ENCODE peak calls at places on chromosomes 1 and 21, in five cellular contexts. One of them, this sample, is unnamed.

GRCh38 chr21:42840411-42841155 is 38.8 kb downstream of the WDR4 start:
- DNase-seq in BJ: no peak
- DNase-seq in ovary: no peak
- DNase-seq in brain microvascular endothelial cell: no peak
- DNase-seq in body of pancreas: no peak
- DNase-seq in this sample: no peak

GRCh38 chr21:42473495-42474042 is 22.5 kb downstream of the RSPH1 start:
- DNase-seq in BJ: no peak
- DNase-seq in ovary: no peak
- DNase-seq in brain microvascular endothelial cell: no peak
- DNase-seq in body of pancreas: no peak
- DNase-seq in this sample: no peak

GRCh38 chr21:45277101-45278045 is 10.3 kb downstream of the POFUT2 start:
- DNase-seq in BJ: no peak
- DNase-seq in ovary: peak; percentile 26
- DNase-seq in brain microvascular endothelial cell: no peak
- DNase-seq in body of pancreas: no peak
- DNase-seq in this sample: peak; percentile 64

GRCh38 chr1:246284021-246284420 is 223.1 kb downstream of the SMYD3 start:
- DNase-seq in BJ: peak; percentile 37
- DNase-seq in ovary: no peak
- DNase-seq in brain microvascular endothelial cell: no peak
- DNase-seq in body of pancreas: no peak
- DNase-seq in this sample: no peak

GRCh38 chr1:75600781-75601180 is 10.1 kb downstream of the SLC44A5 start:
- DNase-seq in BJ: no peak
- DNase-seq in ovary: no peak
- DNase-seq in brain microvascular endothelial cell: no peak
- DNase-seq in body of pancreas: no peak
- DNase-seq in this sample: no peak

GRCh38 chr1:43435146-43436145 is 18.3 kb downstream of the HYI start:
- DNase-seq in BJ: peak; percentile 62
- DNase-seq in ovary: peak; percentile 55
- DNase-seq in brain microvascular endothelial cell: peak; percentile 19
- DNase-seq in body of pancreas: no peak
- DNase-seq in this sample: peak; percentile 82

GRCh38 chr1:208009303-208009702 is 98.4 kb upstream of the CD34 start:
- DNase-seq in BJ: no peak
- DNase-seq in ovary: no peak
- DNase-seq in brain microvascular endothelial cell: no peak
- DNase-seq in body of pancreas: no peak
- DNase-seq in this sample: no peak

GRCh38 chr1:206714331-206715058 is 29.8 kb downstream of the MAPKAPK2 start:
- DNase-seq in BJ: peak; percentile 69
- DNase-seq in ovary: no peak
- DNase-seq in brain microvascular endothelial cell: no peak
- DNase-seq in body of pancreas: peak; percentile 70
- DNase-seq in this sample: peak; percentile 86

GRCh38 chr1:29682171-29682917 is 446.0 kb downstream of the PTPRU start:
- DNase-seq in BJ: no peak
- DNase-seq in ovary: no peak
- DNase-seq in brain microvascular endothelial cell: no peak
- DNase-seq in body of pancreas: no peak
- DNase-seq in this sample: no peak

GRCh38 chr1:243397613-243398321 is 141.9 kb downstream of the SDCCAG8 start:
- DNase-seq in BJ: no peak
- DNase-seq in ovary: no peak
- DNase-seq in brain microvascular endothelial cell: no peak
- DNase-seq in body of pancreas: no peak
- DNase-seq in this sample: no peak

GRCh38 chr1:156276966-156277381 is 5.7 kb downstream of the SMG5 start:
- DNase-seq in BJ: no peak
- DNase-seq in ovary: no peak
- DNase-seq in brain microvascular endothelial cell: no peak
- DNase-seq in body of pancreas: no peak
- DNase-seq in this sample: no peak

GRCh38 chr1:89938171-89939055 is 56.5 kb upstream of the ZNF326 start:
- DNase-seq in BJ: no peak
- DNase-seq in ovary: no peak
- DNase-seq in brain microvascular endothelial cell: no peak
- DNase-seq in body of pancreas: no peak
- DNase-seq in this sample: no peak

GRCh38 chr21:20627594-20627993 is 370.6 kb upstream of the NCAM2 start:
- DNase-seq in BJ: no peak
- DNase-seq in ovary: no peak
- DNase-seq in brain microvascular endothelial cell: no peak
- DNase-seq in body of pancreas: no peak
- DNase-seq in this sample: no peak
- H3K4me3 ChIP-seq in BJ: no peak overlapping the region
- H3K4me3 ChIP-seq in ovary: no peak overlapping the region
- H3K4me3 ChIP-seq in brain microvascular endothelial cell: no peak overlapping the region
- H3K4me3 ChIP-seq in body of pancreas: no peak overlapping the region
- H3K4me3 ChIP-seq in this sample: no peak overlapping the region

DNA sequence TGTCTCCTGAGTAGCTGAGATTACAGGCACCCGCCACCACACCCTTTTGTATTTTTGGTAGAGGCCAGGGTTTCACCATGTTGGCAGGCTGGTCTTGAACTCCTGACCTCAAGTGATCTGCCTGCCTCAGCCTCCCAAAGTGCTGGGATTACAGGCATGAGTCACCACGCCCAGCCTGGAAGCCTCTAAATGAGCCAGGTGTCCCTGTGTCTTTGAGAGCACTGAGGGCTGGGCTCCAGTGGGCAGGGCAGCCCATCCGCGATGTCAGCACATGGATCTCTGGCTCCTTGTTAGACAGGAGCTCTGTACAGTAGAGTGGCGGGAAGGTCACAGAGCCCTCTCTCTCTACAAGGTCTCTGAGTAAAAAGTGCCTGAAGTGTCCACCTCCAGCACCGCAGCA is 124.3 kb downstream of the PGBD5 start:
- DNase-seq in BJ: no peak
- DNase-seq in ovary: no peak
- DNase-seq in brain microvascular endothelial cell: no peak
- DNase-seq in body of pancreas: peak; percentile 41
- DNase-seq in this sample: no peak
- H3K4me3 ChIP-seq in BJ: no peak overlapping the region
- H3K4me3 ChIP-seq in ovary: no peak overlapping the region
- H3K4me3 ChIP-seq in brain microvascular endothelial cell: no peak overlapping the region
- H3K4me3 ChIP-seq in body of pancreas: no peak overlapping the region
- H3K4me3 ChIP-seq in this sample: no peak overlapping the region

DNA sequence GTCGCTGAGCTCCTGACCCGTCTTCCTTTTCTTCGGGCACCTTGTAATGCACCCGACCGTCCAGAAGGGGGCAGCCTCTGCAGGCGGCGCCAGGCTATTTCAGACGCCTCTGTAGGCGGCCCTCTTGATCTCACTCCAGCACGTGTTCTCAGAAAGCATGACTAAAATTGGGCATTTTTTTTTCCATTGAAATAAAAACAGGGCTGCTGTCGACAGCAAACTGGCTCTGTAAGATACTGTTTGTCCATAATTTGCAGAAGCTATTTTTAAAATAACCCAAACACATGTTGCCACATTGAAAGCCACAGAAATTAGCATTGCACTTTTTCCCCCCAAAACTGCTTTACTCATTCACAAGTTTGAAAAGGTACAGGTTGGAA is 78.0 kb downstream of the STUM start:
- DNase-seq in BJ: no peak
- DNase-seq in ovary: peak; percentile 80
- DNase-seq in brain microvascular endothelial cell: peak; percentile 61
- DNase-seq in body of pancreas: peak; percentile 74
- DNase-seq in this sample: peak; percentile 94
- H3K4me3 ChIP-seq in BJ: no peak overlapping the region
- H3K4me3 ChIP-seq in ovary: no peak overlapping the region
- H3K4me3 ChIP-seq in brain microvascular endothelial cell: no peak overlapping the region
- H3K4me3 ChIP-seq in body of pancreas: no peak overlapping the region
- H3K4me3 ChIP-seq in this sample: no peak overlapping the region

DNA sequence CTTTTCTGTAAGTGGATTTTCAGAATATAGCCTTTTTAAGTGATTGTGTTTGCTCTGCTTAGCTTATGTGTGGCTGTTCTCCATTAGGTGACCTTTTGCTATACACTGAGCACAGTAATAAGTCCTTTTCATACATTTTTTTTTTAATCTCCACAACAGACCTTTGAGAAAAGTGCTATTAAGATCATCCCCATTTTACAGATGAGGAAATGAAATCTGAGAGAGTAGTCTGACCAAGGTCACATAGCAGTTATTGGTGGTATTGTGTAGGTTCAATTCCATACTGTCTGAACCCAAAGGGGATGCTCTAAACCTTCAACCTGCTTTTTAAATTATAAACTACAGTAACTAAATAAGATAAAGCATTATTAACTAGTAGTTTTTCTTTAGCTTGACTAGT is 1.7 kb downstream of the PRRC2C start:
- DNase-seq in BJ: no peak
- DNase-seq in ovary: no peak
- DNase-seq in brain microvascular endothelial cell: no peak
- DNase-seq in body of pancreas: no peak
- DNase-seq in this sample: no peak
- H3K4me3 ChIP-seq in BJ: peak overlapping the region; percentile 99
- H3K4me3 ChIP-seq in ovary: peak overlapping the region; percentile 85
- H3K4me3 ChIP-seq in brain microvascular endothelial cell: peak overlapping the region; percentile 99
- H3K4me3 ChIP-seq in body of pancreas: no peak overlapping the region
- H3K4me3 ChIP-seq in this sample: peak overlapping the region; percentile 88

DNA sequence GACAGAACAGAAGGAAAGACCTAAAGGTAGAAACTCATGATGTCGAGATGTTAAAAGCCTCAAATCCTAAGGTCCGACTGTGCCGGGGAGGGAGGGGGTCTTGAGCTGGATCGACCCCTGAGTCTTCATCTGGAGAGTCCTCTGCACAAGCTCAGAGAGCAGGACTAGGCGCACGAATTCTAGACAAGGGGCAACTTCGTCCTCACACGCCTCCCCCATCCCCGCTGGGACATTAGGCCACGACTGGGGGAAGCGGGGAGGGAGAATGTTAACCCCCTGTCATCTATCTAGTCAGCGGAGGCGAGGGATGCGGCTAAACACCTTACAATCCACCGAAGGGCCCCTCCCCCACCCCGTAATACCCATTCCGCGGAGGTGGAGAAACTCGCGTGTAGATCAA is 94.7 kb downstream of the PRKAB2 start:
- DNase-seq in BJ: no peak
- DNase-seq in ovary: no peak
- DNase-seq in brain microvascular endothelial cell: no peak
- DNase-seq in body of pancreas: no peak
- DNase-seq in this sample: no peak
- H3K4me3 ChIP-seq in BJ: no peak overlapping the region
- H3K4me3 ChIP-seq in ovary: no peak overlapping the region
- H3K4me3 ChIP-seq in brain microvascular endothelial cell: no peak overlapping the region
- H3K4me3 ChIP-seq in body of pancreas: no peak overlapping the region
- H3K4me3 ChIP-seq in this sample: no peak overlapping the region

GRCh38 chr1:177710973-177711372 is 258.9 kb downstream of the SEC16B start:
- DNase-seq in BJ: no peak
- DNase-seq in ovary: no peak
- DNase-seq in brain microvascular endothelial cell: no peak
- DNase-seq in body of pancreas: no peak
- DNase-seq in this sample: no peak
- H3K4me3 ChIP-seq in BJ: no peak overlapping the region
- H3K4me3 ChIP-seq in ovary: no peak overlapping the region
- H3K4me3 ChIP-seq in brain microvascular endothelial cell: no peak overlapping the region
- H3K4me3 ChIP-seq in body of pancreas: no peak overlapping the region
- H3K4me3 ChIP-seq in this sample: no peak overlapping the region

DNA sequence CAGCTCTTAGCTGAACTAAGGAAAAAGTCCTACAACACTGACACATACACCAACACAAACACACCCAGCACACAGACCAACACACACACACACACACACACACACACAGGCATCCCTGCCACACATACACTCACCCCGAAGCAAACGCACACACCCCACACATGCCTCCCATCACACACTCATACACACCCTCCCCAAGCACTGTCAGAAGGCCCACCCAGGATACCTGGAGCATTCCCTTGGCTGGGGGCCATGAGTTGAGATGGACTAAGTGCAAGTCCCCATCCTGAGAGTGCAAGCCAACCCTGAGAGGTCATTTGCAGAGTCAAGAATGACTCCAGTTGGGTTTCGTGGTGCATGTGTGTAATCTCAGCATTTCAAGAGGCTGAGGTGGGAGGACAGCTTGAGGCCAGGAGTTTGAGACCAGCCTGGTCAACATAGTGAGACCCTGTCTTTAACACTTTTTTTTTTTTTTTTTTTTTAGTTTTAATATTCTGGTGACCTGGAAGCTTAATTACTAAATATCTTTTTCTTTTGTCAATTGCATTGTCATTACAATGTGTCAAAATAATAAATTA is 117.3 kb downstream of the RHOU start:
- DNase-seq in BJ: no peak
- DNase-seq in ovary: no peak
- DNase-seq in brain microvascular endothelial cell: no peak
- DNase-seq in body of pancreas: no peak
- DNase-seq in this sample: peak; percentile 61
- H3K4me3 ChIP-seq in BJ: no peak overlapping the region
- H3K4me3 ChIP-seq in ovary: no peak overlapping the region
- H3K4me3 ChIP-seq in brain microvascular endothelial cell: no peak overlapping the region
- H3K4me3 ChIP-seq in body of pancreas: no peak overlapping the region
- H3K4me3 ChIP-seq in this sample: no peak overlapping the region

DNA sequence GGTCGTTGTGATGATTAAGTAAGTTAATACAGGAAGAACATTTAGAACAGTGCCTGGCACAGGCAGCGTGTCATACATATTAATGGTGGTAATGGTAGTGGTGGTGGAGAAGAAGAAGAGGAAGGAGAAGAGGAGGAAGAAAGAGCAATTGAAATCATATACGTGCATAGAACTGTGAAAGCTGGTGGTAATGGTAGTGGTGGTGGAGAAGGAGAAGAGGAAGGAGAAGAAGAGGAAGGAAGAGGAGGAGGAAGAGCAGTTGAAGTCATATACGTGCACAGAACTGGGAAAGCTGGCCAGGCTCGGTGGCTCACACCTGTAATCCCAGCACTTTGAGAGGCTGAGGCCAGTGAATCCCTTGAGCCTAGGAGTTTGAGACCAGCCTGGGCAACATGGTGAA is 121.3 kb upstream of the HOOK1 start:
- DNase-seq in BJ: no peak
- DNase-seq in ovary: no peak
- DNase-seq in brain microvascular endothelial cell: no peak
- DNase-seq in body of pancreas: no peak
- DNase-seq in this sample: no peak
- H3K4me3 ChIP-seq in BJ: no peak overlapping the region
- H3K4me3 ChIP-seq in ovary: no peak overlapping the region
- H3K4me3 ChIP-seq in brain microvascular endothelial cell: no peak overlapping the region
- H3K4me3 ChIP-seq in body of pancreas: no peak overlapping the region
- H3K4me3 ChIP-seq in this sample: no peak overlapping the region